ENCODE peak calls at places on chromosomes 13 and 19, in six cellular contexts. L is HepG2, R is upper lobe of left lung, D is psoas muscle, G is lower lobe of right lung, C is heart right ventricle. W is an unnamed sample.

GRCh38 chr13:76223565-76223964 is 587.4 kb downstream of the LMO7 start:
- ATAC-seq in L (peak; percentile 73), R (no peak), D (no peak), G (no peak), C (peak; percentile 41), W (no peak)

GRCh38 chr13:77416666-77417212 is 89.8 kb upstream of the MYCBP2 start:
- ATAC-seq in L (no peak), R (no peak), D (no peak), G (no peak), C (no peak), W (no peak)

GRCh38 chr13:43180036-43180660 is 156.8 kb downstream of the DNAJC15 start:
- ATAC-seq in L (no peak), R (no peak), D (no peak), G (no peak), C (no peak), W (no peak)

GRCh38 chr19:18798384-18799352 is 7.6 kb upstream of the COMP start:
- ATAC-seq in L (peak; percentile 75), R (no peak), D (no peak), G (no peak), C (no peak), W (no peak)

GRCh38 chr13:88461272-88462009 is 790.3 kb downstream of the SLITRK5 start:
- ATAC-seq in L (no peak), R (no peak), D (no peak), G (no peak), C (no peak), W (no peak)

GRCh38 chr13:77774181-77774580 is 76.7 kb downstream of the SLAIN1 start:
- ATAC-seq in L (no peak), R (no peak), D (no peak), G (no peak), C (no peak), W (no peak)

GRCh38 chr19:1069009-1069779 is 2.2 kb downstream of the ARHGAP45 start:
- ATAC-seq in L (no peak), R (peak; percentile 42), D (no peak), G (peak; percentile 57), C (peak; percentile 48), W (peak; percentile 34)

GRCh38 chr13:77719128-77719527 is 21.6 kb downstream of the SLAIN1 start:
- ATAC-seq in L (no peak), R (no peak), D (no peak), G (no peak), C (no peak), W (no peak)

GRCh38 chr13:51158365-51158764 is 47.3 kb upstream of the C13orf42 start:
- ATAC-seq in L (peak; percentile 99), R (no peak), D (no peak), G (no peak), C (no peak), W (no peak)

GRCh38 chr19:56740478-56740877 is 68.9 kb upstream of the ZNF835 start:
- ATAC-seq in L (no peak), R (no peak), D (no peak), G (no peak), C (no peak), W (no peak)

GRCh38 chr13:110957931-110958330 is 43.1 kb upstream of the ANKRD10 start:
- ATAC-seq in L (no peak), R (no peak), D (no peak), G (no peak), C (no peak), W (no peak)

GRCh38 chr19:34985249-34986022 is 14.7 kb upstream of the GRAMD1A start:
- ATAC-seq in L (peak; percentile 69), R (peak; percentile 73), D (peak; percentile 93), G (peak; percentile 83), C (peak; percentile 93), W (peak; percentile 83)

GRCh38 chr19:31717316-31717715 is 368.1 kb upstream of the TSHZ3 start:
- ATAC-seq in L (no peak), R (no peak), D (no peak), G (no peak), C (no peak), W (no peak)

GRCh38 chr13:59996461-59996860 is 167.3 kb downstream of the DIAPH3 start:
- ATAC-seq in L (no peak), R (no peak), D (no peak), G (no peak), C (no peak), W (no peak)

GRCh38 chr13:65744761-65745160 is 1485.4 kb downstream of the PCDH9 start:
- ATAC-seq in L (no peak), R (no peak), D (no peak), G (no peak), C (no peak), W (no peak)

GRCh38 chr19:40143612-40144011 is 47.6 kb upstream of the MAP3K10 start:
- ATAC-seq in L (no peak), R (no peak), D (no peak), G (no peak), C (peak; percentile 68), W (no peak)

GRCh38 chr13:48161530-48162179 is 66.8 kb upstream of the MED4 start:
- ATAC-seq in L (no peak), R (peak; percentile 89), D (peak; percentile 48), G (peak; percentile 90), C (peak; percentile 92), W (peak; percentile 51)

GRCh38 chr19:24074720-24075119 is 12.3 kb upstream of the ZNF254 start:
- ATAC-seq in L (no peak), R (peak; percentile 45), D (no peak), G (no peak), C (no peak), W (no peak)

GRCh38 chr19:42284066-42284501 is 15.0 kb downstream of the CIC start:
- ATAC-seq in L (no peak), R (peak; percentile 49), D (peak; percentile 57), G (peak; percentile 69), C (peak; percentile 9), W (peak; percentile 63)

GRCh38 chr19:6270822-6271221 is 9.0 kb downstream of the MLLT1 start:
- ATAC-seq in L (no peak), R (no peak), D (no peak), G (no peak), C (no peak), W (no peak)
- H3K4me1 ChIP-seq in L (peaks cover 70% of the 10 kb centered on the region), R (peaks cover 74% of the 10 kb centered on the region), D (peaks cover 57% of the 10 kb centered on the region), G (peaks cover 87% of the 10 kb centered on the region), C (peaks cover 48% of the 10 kb centered on the region), W (peaks cover 25% of the 10 kb centered on the region)

DNA sequence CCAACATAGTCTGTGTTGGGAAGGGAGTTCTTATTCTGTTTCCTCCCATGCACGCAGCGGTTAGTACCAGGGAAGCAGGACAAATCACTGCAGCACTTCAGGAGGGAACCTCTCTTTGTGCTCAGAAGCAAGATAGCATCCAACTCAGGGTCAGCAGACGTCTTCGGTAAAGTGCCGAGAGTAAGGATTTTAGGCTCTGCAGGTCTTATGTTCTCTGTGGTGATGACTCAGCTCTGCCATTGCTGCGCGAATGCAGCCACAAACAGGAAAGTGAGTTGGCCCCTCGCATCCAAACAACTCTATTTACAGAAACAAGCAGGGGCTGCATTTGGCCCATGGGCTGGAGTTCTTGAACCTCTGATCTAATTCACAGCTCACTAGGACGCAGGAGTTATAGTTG is 122.1 kb upstream of the SPATA13 start:
- ATAC-seq in L (no peak), R (no peak), D (no peak), G (no peak), C (no peak), W (no peak)
- H3K4me3 ChIP-seq in L (no peak overlapping the region), R (no peak overlapping the region), D (no peak overlapping the region), G (no peak overlapping the region), C (no peak overlapping the region), W (no peak overlapping the region)

GRCh38 chr19:14560776-14561108 is 11.1 kb downstream of the NDUFB7 start:
- ATAC-seq in L (no peak), R (no peak), D (no peak), G (no peak), C (no peak), W (no peak)
- H3K4me1 ChIP-seq in L (peaks cover 10% of the 10 kb centered on the region), R (peaks cover 18% of the 10 kb centered on the region), D (peaks cover 42% of the 10 kb centered on the region), G (peaks cover 17% of the 10 kb centered on the region), C (peaks cover 50% of the 10 kb centered on the region), W (no peaks in the 10 kb centered on the region)

DNA sequence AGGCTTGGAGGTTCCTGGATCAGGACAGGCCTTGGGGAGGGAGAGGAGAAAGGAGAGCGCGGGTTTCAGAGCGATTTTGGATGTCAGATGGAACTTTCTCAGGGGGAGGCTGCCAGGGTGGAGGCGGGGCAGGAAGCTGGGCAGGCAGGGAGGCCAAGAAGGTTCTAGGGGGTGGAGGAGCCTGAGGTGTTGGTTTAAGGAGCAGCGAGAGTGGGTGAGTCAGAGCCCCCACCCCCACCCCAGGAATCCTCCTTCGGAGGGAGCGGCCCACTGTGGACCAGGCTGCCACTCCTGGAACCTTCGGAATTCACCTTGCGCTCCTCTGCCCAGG is 15.9 kb upstream of the NOP53 start:
- ATAC-seq in L (peak; percentile 30), R (peak; percentile 93), D (peak; percentile 70), G (peak; percentile 93), C (peak; percentile 84), W (peak; percentile 92)
- H3K4me3 ChIP-seq in L (no peak overlapping the region), R (no peak overlapping the region), D (peak overlapping the region; percentile 21), G (peak overlapping the region; percentile 49), C (peak overlapping the region; percentile 23), W (peak overlapping the region; percentile 40)

GRCh38 chr13:101453784-101454201 is 1.3 kb downstream of the ITGBL1 start:
- ATAC-seq in L (peak; percentile 92), R (no peak), D (no peak), G (peak; percentile 82), C (peak; percentile 63), W (no peak)

GRCh38 chr13:101450749-101451130 is 1.7 kb upstream of the ITGBL1 start:
- ATAC-seq in L (no peak), R (no peak), D (no peak), G (no peak), C (no peak), W (no peak)

GRCh38 chr13:101454767-101455166 is 2.3 kb downstream of the ITGBL1 start:
- ATAC-seq in L (no peak), R (no peak), D (no peak), G (no peak), C (no peak), W (no peak)

GRCh38 chr13:101451641-101452040 is 834 bp upstream of the ITGBL1 start:
- ATAC-seq in L (no peak), R (no peak), D (no peak), G (no peak), C (no peak), W (no peak)

GRCh38 chr13:101452519-101453485 is at the start of gene ITGBL1:
- ATAC-seq in L (peak; percentile 75), R (peak; percentile 16), D (no peak), G (no peak), C (peak; percentile 38), W (no peak)
- H3K4me1 ChIP-seq in L (no peaks in the 10 kb centered on the region), R (peaks cover 5% of the 10 kb centered on the region), D (no peaks in the 10 kb centered on the region), G (peaks cover 4% of the 10 kb centered on the region), C (no peaks in the 10 kb centered on the region), W (no peaks in the 10 kb centered on the region)

GRCh38 chr13:109214393-109214792 is 572.0 kb downstream of the IRS2 start:
- ATAC-seq in L (no peak), R (no peak), D (no peak), G (no peak), C (no peak), W (peak; percentile 51)
- H3K4me3 ChIP-seq in L (no peak overlapping the region), R (no peak overlapping the region), D (no peak overlapping the region), G (no peak overlapping the region), C (no peak overlapping the region), W (no peak overlapping the region)

GRCh38 chr19:15286688-15287355 is 45.5 kb downstream of the BRD4 start:
- ATAC-seq in L (no peak), R (no peak), D (no peak), G (no peak), C (no peak), W (no peak)
- H3K4me1 ChIP-seq in L (peaks cover 97% of the 10 kb centered on the region), R (peaks cover 99% of the 10 kb centered on the region), D (peaks cover 100% of the 10 kb centered on the region), G (peaks cover 100% of the 10 kb centered on the region), C (peaks cover 95% of the 10 kb centered on the region), W (peaks cover 100% of the 10 kb centered on the region)

GRCh38 chr19:5873617-5874199 is 3.4 kb upstream of the FUT5 start:
- ATAC-seq in L (no peak), R (no peak), D (no peak), G (no peak), C (no peak), W (no peak)
- H3K4me3 ChIP-seq in L (no peak overlapping the region), R (no peak overlapping the region), D (no peak overlapping the region), G (no peak overlapping the region), C (no peak overlapping the region), W (no peak overlapping the region)